ENCODE peak calls at places on chromosome 17, in five cellular contexts. G is MM.1S, O is GM23248, A is GM23338, B is SK-N-SH. V is an unnamed sample.

GRCh38 chr17:56587298-56587697 is 6.2 kb upstream of the NOG start:
- DNase-seq in G (no peak), O (no peak), A (no peak), B (no peak), V (no peak)

GRCh38 chr17:55005520-55005919 is 37.0 kb downstream of the STXBP4 start:
- DNase-seq in G (peak), O (peak), A (peak), B (peak), V (peak)

GRCh38 chr17:41437769-41438168 is 3.0 kb downstream of the KRT38 start:
- DNase-seq in G (no peak), O (no peak), A (no peak), B (no peak), V (no peak)

GRCh38 chr17:44279586-44280344 is 11.8 kb upstream of the SLC4A1 start:
- DNase-seq in G (peak), O (peak), A (peak), B (no peak), V (peak)

GRCh38 chr17:21390294-21390693 is 14.1 kb downstream of the KCNJ12 start:
- DNase-seq in G (no peak), O (no peak), A (no peak), B (no peak), V (no peak)

GRCh38 chr17:43927101-43927935 is 15.0 kb downstream of the PPY start:
- DNase-seq in G (no peak), O (peak), A (no peak), B (no peak), V (peak)

GRCh38 chr17:50565559-50566350 is 5.2 kb downstream of the CACNA1G start:
- DNase-seq in G (no peak), O (peak), A (peak), B (peak), V (no peak)

GRCh38 chr17:65901394-65901793 is 290.5 kb downstream of the CEP112 start:
- DNase-seq in G (no peak), O (no peak), A (no peak), B (peak), V (no peak)

GRCh38 chr17:43900858-43901754 is 6.2 kb downstream of the MPP2 start:
- DNase-seq in G (no peak), O (peak), A (peak), B (peak), V (no peak)

GRCh38 chr17:17684901-17685774 is 3.9 kb downstream of the RAI1 start:
- DNase-seq in G (no peak), O (peak), A (peak), B (peak), V (no peak)

GRCh38 chr17:65886240-65886639 is 305.7 kb downstream of the CEP112 start:
- DNase-seq in G (no peak), O (peak), A (no peak), B (no peak), V (no peak)

GRCh38 chr17:55237268-55237667 is 27.5 kb upstream of the HLF start:
- DNase-seq in G (peak), O (peak), A (no peak), B (no peak), V (no peak)

GRCh38 chr17:77734371-77735050 is 224.0 kb upstream of the TNRC6C start:
- DNase-seq in G (no peak), O (peak), A (peak), B (peak), V (peak)

GRCh38 chr17:75109047-75109406 is 742 bp upstream of the ARMC7 start:
- DNase-seq in G (no peak), O (no peak), A (peak), B (peak), V (no peak)

GRCh38 chr17:4152471-4152870 is 9.5 kb downstream of the CYB5D2 start:
- DNase-seq in G (no peak), O (peak), A (no peak), B (no peak), V (no peak)

GRCh38 chr17:45888392-45888791 is 6.0 kb upstream of the MAPT start:
- DNase-seq in G (no peak), O (no peak), A (no peak), B (no peak), V (no peak)

GRCh38 chr17:17275991-17276390 is 5.1 kb downstream of the COPS3 start:
- DNase-seq in G (no peak), O (no peak), A (no peak), B (no peak), V (no peak)

GRCh38 chr17:46763416-46763815 is 55.1 kb downstream of the WNT3 start:
- DNase-seq in G (no peak), O (no peak), A (no peak), B (no peak), V (no peak)

GRCh38 chr17:42126836-42127235 is 4.2 kb downstream of the HSPB9 start:
- DNase-seq in G (no peak), O (no peak), A (no peak), B (no peak), V (no peak)

GRCh38 chr17:2043785-2044184 is 2.0 kb downstream of the OVCA2 start:
- DNase-seq in G (no peak), O (peak), A (no peak), B (no peak), V (no peak)

GRCh38 chr17:36778458-36778857 is 158.8 kb upstream of the LHX1 start:
- DNase-seq in G (no peak), O (no peak), A (no peak), B (no peak), V (no peak)

GRCh38 chr17:38608648-38609047 is 2.9 kb upstream of the SRCIN1 start:
- DNase-seq in G (peak), O (no peak), A (peak), B (no peak), V (no peak)

GRCh38 chr17:19376799-19377198 is 1.5 kb upstream of the MAPK7 start:
- DNase-seq in G (peak), O (no peak), A (no peak), B (no peak), V (no peak)

GRCh38 chr17:5422505-5422904 is 2.5 kb downstream of the RPAIN start:
- DNase-seq in G (no peak), O (peak), A (no peak), B (no peak), V (no peak)

GRCh38 chr17:70655179-70655578 is 485.8 kb downstream of the KCNJ2 start:
- DNase-seq in G (peak), O (no peak), A (no peak), B (peak), V (no peak)

GRCh38 chr17:19024101-19025078 is 19.8 kb upstream of the FAM83G start:
- DNase-seq in G (no peak), O (peak), A (no peak), B (no peak), V (no peak)

GRCh38 chr17:63578769-63579111 is 22.0 kb upstream of the TACO1 start:
- DNase-seq in G (no peak), O (no peak), A (no peak), B (no peak), V (peak)

GRCh38 chr17:30352247-30352814 is 18.5 kb upstream of the TMIGD1 start:
- DNase-seq in G (no peak), O (no peak), A (no peak), B (no peak), V (no peak)

GRCh38 chr17:22704674-22705073 is 1012.4 kb downstream of the KCNJ18 start:
- DNase-seq in G (no peak), O (peak), A (no peak), B (no peak), V (no peak)

GRCh38 chr17:694239-694638 is 20.4 kb downstream of the VPS53 start:
- DNase-seq in G (no peak), O (peak), A (no peak), B (no peak), V (peak)

GRCh38 chr17:76082326-76083251 is 3.6 kb downstream of the ZACN start:
- DNase-seq in G (no peak), O (no peak), A (no peak), B (peak), V (peak)

GRCh38 chr17:70006159-70006558 is 68.9 kb upstream of the KCNJ16 start:
- DNase-seq in G (no peak), O (peak), A (no peak), B (no peak), V (no peak)

GRCh38 chr17:40075216-40076100 is 12.7 kb downstream of the THRA start:
- DNase-seq in G (peak), O (peak), A (peak), B (peak), V (peak)

GRCh38 chr17:19540706-19541370 is 7.2 kb downstream of the SLC47A1 start:
- DNase-seq in G (no peak), O (no peak), A (no peak), B (no peak), V (no peak)

GRCh38 chr17:27546624-27547300 is 84.2 kb upstream of the LGALS9 start:
- DNase-seq in G (no peak), O (no peak), A (no peak), B (no peak), V (no peak)
- H2AFZ ChIP-seq in G (no peak), O (no peak), A (no peak), B (no peak), V (no peak)

GRCh38 chr17:80832266-80832676 is 159.4 kb upstream of the CHMP6 start:
- DNase-seq in G (no peak), O (peak), A (peak), B (peak), V (peak)
- TF ChIP-seq EZH2phosphoT487 in G (no peak), O (no peak), A (no peak), B (no peak), V (no peak)

DNA sequence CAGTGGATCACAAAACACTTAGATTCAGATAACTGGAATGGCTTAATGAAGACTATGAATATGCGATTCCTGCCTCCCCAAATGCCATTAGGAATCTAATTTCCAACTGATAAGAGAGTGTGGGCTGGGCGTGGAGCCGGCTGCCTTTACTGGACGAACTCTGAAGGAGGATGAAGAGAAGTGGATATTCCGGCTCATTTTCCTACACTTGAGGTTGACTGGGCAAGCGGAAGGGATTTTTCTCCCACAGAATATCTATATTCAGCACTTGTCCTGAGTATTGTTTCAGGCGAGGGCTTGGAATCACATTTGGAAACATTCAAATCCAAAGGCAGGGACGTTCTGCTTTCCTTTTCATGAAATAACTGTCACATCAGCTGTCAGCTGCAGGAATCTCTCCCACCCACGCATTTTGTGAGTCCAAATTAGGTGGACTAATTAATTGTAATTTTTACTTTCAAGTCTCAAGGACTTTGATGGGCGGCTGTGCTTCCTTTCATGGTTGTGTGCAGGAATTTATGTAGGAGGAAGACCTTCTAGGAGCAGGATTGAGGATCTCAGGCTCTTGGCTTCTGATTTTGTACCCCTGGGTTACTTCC is 138.5 kb downstream of the PITPNC1 start:
- DNase-seq in G (no peak), O (no peak), A (no peak), B (no peak), V (no peak)
- H2AFZ ChIP-seq in G (no peak), O (no peak), A (no peak), B (no peak), V (no peak)

DNA sequence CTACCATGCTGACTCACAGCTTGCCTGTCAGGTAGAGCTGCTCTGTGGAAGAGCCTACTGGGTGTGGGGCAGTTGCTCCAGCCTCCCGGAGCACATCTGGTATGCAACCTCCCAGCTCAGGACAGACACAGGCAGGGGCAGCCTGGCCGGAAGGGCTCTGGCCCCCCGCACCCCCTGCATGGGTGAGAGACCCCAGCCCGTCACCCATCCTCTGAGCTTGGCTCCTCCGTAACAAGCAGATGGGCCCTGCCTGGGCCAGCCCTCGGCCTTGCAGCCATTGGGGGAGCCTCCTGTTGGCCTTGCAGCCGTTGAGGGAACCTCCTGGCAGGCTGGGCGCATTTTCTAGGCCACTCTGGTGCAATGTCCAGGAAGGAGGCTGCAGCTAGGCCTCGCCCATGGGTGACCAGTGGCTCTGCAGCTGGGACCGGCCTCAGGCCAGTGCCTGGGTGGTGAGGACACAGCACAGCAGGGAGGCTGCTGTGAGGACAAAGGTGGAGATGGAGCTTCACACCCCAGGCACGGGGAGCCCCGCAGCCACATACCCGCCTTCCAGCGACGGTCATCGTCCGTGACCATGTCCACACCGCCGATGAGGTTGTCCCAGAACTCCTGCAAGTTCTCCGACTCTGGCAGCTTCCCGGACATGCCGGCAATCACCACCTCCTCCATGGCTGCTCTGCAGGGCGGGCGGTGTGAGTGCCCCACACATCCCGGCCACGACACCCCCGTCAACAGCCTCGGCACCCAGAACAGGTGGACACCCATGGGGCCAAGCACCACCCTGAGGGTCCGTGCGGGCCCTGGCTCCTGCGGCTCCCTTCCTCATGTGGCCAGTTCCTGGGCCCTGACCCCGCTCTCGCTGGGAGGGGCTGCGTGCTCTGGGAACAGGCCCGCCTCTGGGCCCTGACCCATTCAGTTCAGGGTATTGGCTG is 2.0 kb downstream of the FASN start:
- DNase-seq in G (no peak), O (no peak), A (no peak), B (no peak), V (no peak)
- TF ChIP-seq EZH2phosphoT487 in G (no peak), O (no peak), A (no peak), B (no peak), V (no peak)

DNA sequence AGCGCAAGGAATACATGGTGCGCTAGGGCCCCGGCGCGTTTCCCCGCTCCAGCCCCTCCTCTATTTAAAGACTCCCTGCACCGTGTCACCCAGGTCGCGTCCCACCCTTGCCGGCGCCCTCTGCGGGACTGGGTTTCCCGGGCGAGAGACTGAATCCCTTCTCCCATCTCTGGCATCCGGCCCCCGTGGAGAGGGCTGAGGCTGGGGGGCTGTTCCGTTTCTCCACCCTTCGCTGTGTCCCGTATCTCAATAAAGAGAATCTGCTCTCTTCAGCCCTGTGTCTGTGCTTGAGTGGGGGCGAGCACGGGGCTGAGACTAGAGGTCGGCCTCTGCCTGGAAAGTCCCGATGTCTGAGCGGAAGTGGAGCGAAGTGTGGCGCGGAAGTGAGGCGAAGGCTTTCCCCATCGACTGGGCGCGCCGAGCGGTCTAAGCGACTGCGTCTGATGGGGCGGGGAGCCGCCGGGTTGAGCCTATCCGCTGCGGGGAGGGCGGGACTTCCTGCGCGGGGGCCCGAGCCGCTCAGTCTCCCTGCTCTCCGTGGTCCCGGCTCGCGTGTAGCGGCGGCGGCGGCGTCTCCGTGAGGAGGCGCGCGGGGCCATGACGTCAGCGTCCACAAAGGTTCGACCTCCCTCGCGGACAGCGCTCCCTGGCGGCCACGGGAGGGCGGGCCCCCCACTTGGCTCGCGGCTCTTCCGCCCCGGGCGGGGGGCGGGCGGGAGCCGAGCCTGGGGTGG is 2.0 kb downstream of the RNASEK start:
- DNase-seq in G (peak), O (peak), A (peak), B (peak), V (peak)
- H2AFZ ChIP-seq in G (peak), O (peak), A (peak), B (no peak), V (peak)

GRCh38 chr17:9643611-9644010 is 1.7 kb upstream of the USP43 start:
- DNase-seq in G (no peak), O (peak), A (no peak), B (no peak), V (no peak)
- TF ChIP-seq EZH2phosphoT487 in G (no peak), O (no peak), A (no peak), B (no peak), V (no peak)

GRCh38 chr17:48578616-48579560 is 738 bp upstream of the HOXB4 start:
- DNase-seq in G (no peak), O (peak), A (no peak), B (no peak), V (no peak)
- H2AFZ ChIP-seq in G (peak), O (peak), A (no peak), B (no peak), V (no peak)

GRCh38 chr17:35467824-35468223 is 19.3 kb upstream of the SLFN13 start:
- DNase-seq in G (no peak), O (no peak), A (no peak), B (no peak), V (no peak)
- TF ChIP-seq EZH2phosphoT487 in G (no peak), O (no peak), A (no peak), B (no peak), V (no peak)

GRCh38 chr17:28547096-28547622 is 5.3 kb downstream of the UNC119 start:
- DNase-seq in G (no peak), O (no peak), A (no peak), B (no peak), V (no peak)

GRCh38 chr17:28544402-28545140 is 7.9 kb downstream of the UNC119 start:
- DNase-seq in G (no peak), O (no peak), A (peak), B (no peak), V (no peak)

GRCh38 chr17:28545141-28545503 is 7.3 kb downstream of the UNC119 start:
- DNase-seq in G (no peak), O (no peak), A (no peak), B (no peak), V (no peak)

GRCh38 chr17:28547623-28548416 is 4.6 kb downstream of the UNC119 start:
- DNase-seq in G (peak), O (peak), A (peak), B (peak), V (peak)

GRCh38 chr17:28545787-28546415 is 6.5 kb downstream of the UNC119 start:
- DNase-seq in G (no peak), O (no peak), A (no peak), B (no peak), V (no peak)
- H2AFZ ChIP-seq in G (no peak), O (no peak), A (no peak), B (no peak), V (no peak)

DNA sequence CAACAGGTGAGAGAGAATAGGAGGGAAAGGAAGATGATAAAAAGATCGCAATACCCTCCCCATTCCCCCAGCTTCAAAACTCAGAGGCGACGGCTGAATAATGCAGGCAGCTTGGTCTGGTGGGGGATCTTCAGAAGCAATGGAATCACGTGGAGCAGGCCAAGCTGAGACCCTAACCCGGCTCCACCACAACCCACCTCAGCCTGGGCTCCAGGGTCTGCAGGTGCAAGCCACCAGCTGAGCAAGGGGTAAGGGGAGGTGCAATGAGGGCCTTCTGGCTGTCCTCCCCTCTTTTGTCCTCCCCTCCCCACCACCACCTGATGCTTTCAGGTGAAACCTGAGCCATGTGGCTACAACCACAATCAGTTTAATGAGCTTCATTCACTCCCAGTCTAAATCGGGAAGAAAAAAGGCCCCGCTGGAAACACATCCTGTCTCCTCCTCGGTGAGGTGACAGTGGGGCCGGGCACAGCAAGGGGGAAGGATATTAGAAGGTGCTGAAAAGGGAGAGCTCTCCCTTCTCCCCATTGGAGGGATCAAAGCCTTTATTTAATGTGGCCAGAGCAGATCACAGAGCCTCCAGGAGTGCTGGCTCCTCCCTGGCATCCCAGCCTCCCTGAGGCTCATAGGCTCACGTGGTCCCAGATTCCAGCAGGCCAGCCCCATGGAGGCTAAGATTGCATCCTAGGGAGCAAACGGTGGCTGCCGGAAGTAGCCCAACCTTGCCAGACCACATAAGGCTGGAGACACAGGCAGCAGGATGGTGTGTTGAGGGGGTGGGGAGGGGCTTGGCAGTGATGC is 261.0 kb downstream of the SOX9 start:
- DNase-seq in G (peak), O (no peak), A (peak), B (peak), V (no peak)
- TF ChIP-seq EZH2phosphoT487 in G (no peak), O (no peak), A (no peak), B (no peak), V (no peak)

V was measured in hepatocyte.